ENCODE peak calls at places on chromosomes 4 and X, in seven cellular contexts. E, B, F, J, D, U and S are unnamed samples.

GRCh38 chrX:137600769-137601168 is 34.8 kb downstream of the ZIC3 start:
- DNase-seq in E (no peak), B (no peak), F (no peak), J (no peak), D (no peak), U (no peak), S (no peak)

GRCh38 chrX:18769364-18769763 is 61.9 kb downstream of the PPEF1 start:
- DNase-seq in E (no peak), B (no peak), F (no peak), J (no peak), D (no peak), U (no peak), S (no peak)

GRCh38 chr4:2260336-2261109 is 1.4 kb downstream of the MXD4 start:
- DNase-seq in E (no peak), B (no peak), F (peak), J (no peak), D (peak), U (no peak), S (no peak)

GRCh38 chr4:85701881-85702321 is 227.0 kb downstream of the ARHGAP24 start:
- DNase-seq in E (peak), B (no peak), F (no peak), J (no peak), D (no peak), U (no peak), S (no peak)

GRCh38 chrX:15405846-15406245 is 21.6 kb upstream of the VEGFD start:
- DNase-seq in E (peak), B (no peak), F (no peak), J (no peak), D (no peak), U (no peak), S (no peak)

GRCh38 chrX:69128573-69128972 is 36.7 kb downstream of the PJA1 start:
- DNase-seq in E (no peak), B (peak), F (peak), J (no peak), D (peak), U (no peak), S (no peak)

GRCh38 chrX:110167952-110168451 is 149.9 kb downstream of the AMMECR1 start:
- DNase-seq in E (no peak), B (peak), F (peak), J (no peak), D (peak), U (no peak), S (no peak)

GRCh38 chr4:53531695-53532224 is 59.5 kb downstream of the LNX1 start:
- DNase-seq in E (peak), B (no peak), F (no peak), J (no peak), D (no peak), U (no peak), S (no peak)

GRCh38 chr4:2072971-2073807 is 14.1 kb downstream of the NAT8L start:
- DNase-seq in E (no peak), B (no peak), F (peak), J (no peak), D (no peak), U (no peak), S (no peak)

GRCh38 chr4:21728231-21728758 is 220.3 kb downstream of the KCNIP4 start:
- DNase-seq in E (no peak), B (no peak), F (no peak), J (no peak), D (no peak), U (no peak), S (no peak)

GRCh38 chr4:89411539-89411938 is 103.9 kb upstream of the GPRIN3 start:
- DNase-seq in E (no peak), B (no peak), F (no peak), J (no peak), D (no peak), U (no peak), S (no peak)

GRCh38 chr4:184477201-184477999 is 3.0 kb upstream of the IRF2 start:
- DNase-seq in E (no peak), B (no peak), F (no peak), J (peak), D (peak), U (no peak), S (no peak)

GRCh38 chrX:13254076-13254785 is 65.6 kb downstream of the ATXN3L start:
- DNase-seq in E (peak), B (no peak), F (no peak), J (peak), D (peak), U (peak), S (no peak)

GRCh38 chrX:120308558-120308957 is 2.7 kb downstream of the TMEM255A start:
- DNase-seq in E (no peak), B (peak), F (peak), J (no peak), D (no peak), U (no peak), S (no peak)

GRCh38 chr4:159946983-159947645 is 844.2 kb downstream of the RAPGEF2 start:
- DNase-seq in E (peak), B (peak), F (no peak), J (peak), D (no peak), U (peak), S (peak)

GRCh38 chr4:8537041-8537461 is 43.1 kb upstream of the GPR78 start:
- DNase-seq in E (peak), B (no peak), F (no peak), J (peak), D (no peak), U (no peak), S (peak)

GRCh38 chr4:159169903-159170302 is 67.0 kb downstream of the RAPGEF2 start:
- DNase-seq in E (no peak), B (no peak), F (no peak), J (no peak), D (no peak), U (peak), S (no peak)

GRCh38 chr4:148923881-148924280 is 481.7 kb upstream of the NR3C2 start:
- DNase-seq in E (no peak), B (no peak), F (no peak), J (no peak), D (no peak), U (no peak), S (no peak)

GRCh38 chr4:106615961-106616360 is 247.4 kb upstream of the GIMD1 start:
- DNase-seq in E (no peak), B (no peak), F (no peak), J (no peak), D (no peak), U (no peak), S (no peak)

GRCh38 chrX:114097866-114098265 is 486.0 kb upstream of the HTR2C start:
- DNase-seq in E (no peak), B (no peak), F (no peak), J (no peak), D (no peak), U (no peak), S (no peak)

GRCh38 chr4:30801876-30802275 is 81.7 kb downstream of the PCDH7 start:
- DNase-seq in E (no peak), B (no peak), F (no peak), J (no peak), D (no peak), U (no peak), S (no peak)

GRCh38 chr4:30808266-30808665 is 88.1 kb downstream of the PCDH7 start:
- DNase-seq in E (peak), B (no peak), F (no peak), J (no peak), D (no peak), U (no peak), S (no peak)

DNA sequence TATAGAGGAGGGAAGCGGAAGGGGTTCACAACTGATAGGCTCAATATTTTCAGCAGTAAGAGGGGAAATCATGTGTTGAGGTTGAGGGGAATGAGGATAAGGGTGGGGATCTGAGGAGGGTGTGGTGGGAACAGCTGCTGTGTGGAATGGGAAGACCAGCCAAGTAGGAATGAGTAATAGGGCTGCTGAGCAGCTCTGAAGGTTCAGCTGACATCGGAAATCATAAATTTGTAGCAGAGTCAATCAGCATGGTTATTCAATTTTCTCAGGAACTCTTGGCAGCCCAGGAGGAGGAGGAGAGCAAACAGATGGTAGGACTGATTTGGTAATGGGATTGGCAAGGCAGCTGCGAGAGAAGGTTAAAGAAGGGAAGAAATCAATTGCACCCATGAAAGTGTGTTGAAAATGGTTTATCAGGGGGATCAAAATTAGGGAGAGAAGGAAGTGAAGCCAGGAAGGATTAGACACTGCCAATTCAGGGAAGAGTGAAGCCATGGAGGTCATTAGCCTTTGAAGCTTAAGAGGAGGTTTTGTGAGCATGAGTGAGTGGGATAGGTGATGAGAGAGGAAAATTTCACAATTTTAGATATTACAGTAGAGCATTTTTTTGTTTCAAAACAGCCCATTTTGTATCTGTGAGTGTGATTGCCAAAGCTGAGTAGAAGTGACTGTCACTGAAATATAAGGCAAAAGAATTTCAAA is 82.6 kb downstream of the PCDH7 start:
- DNase-seq in E (peak), B (no peak), F (no peak), J (no peak), D (no peak), U (no peak), S (no peak)
- H3K27ac ChIP-seq in E (no peak), B (no peak), F (no peak), J (no peak), D (no peak), U (no peak), S (no peak)

GRCh38 chrX:50471390-50471789 is 765 bp upstream of the DGKK start:
- DNase-seq in E (no peak), B (peak), F (peak), J (no peak), D (peak), U (no peak), S (no peak)

GRCh38 chrX:50475208-50475607 is 4.6 kb upstream of the DGKK start:
- DNase-seq in E (no peak), B (no peak), F (no peak), J (no peak), D (no peak), U (no peak), S (no peak)

GRCh38 chrX:50469206-50469605 is 1.4 kb downstream of the DGKK start:
- DNase-seq in E (no peak), B (peak), F (peak), J (no peak), D (peak), U (no peak), S (no peak)

DNA sequence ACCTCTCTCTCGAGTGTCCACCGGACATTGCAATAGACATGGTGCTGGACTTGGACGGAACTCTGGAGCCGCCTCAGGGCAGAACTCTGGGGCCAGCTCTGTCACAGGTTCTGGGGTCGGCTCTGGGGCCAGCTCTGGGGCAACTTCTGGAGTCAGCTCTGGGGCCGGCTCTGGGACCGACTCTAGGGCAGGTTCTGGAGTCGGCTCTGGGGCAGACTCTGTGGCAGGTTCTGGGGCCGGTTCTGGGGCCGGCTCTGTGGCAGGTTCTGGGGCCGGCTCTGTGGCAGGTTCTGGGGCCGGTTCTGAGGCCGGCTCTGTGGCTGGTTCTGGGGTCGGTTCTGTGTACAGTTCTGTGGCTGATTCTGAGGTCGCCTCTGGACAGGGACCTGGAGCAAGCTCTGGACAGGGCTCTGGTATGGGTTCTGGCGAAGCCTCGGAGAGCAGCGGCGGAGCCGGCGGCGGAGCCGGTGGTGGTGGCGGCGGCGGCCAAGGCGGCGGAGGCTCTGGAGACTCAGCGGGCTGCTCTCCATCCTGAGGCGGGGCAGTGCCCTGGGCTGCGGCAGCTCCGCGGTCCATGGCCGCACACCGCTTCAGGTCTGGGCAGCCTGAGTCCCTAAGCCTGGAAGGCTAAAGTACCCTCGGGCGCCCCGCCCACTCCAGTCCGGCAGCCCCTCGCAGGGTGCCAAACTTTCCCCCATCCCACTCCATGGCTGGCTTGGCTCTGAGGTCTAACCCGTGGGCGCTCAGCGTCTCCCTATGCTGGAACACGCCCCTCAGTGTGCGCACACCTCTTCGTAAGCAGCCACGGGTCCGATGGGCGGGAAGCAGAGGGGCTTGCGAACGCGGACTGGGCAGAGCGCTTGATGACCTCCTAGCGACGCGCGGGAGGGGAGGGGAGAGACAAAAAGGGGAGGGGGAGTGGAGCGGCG is at the start of gene DGKK:
- DNase-seq in E (no peak), B (peak), F (peak), J (peak), D (peak), U (no peak), S (no peak)
- H3K4me3 ChIP-seq in E (no peak), B (peak), F (no peak), J (peak), D (peak), U (no peak), S (no peak)

DNA sequence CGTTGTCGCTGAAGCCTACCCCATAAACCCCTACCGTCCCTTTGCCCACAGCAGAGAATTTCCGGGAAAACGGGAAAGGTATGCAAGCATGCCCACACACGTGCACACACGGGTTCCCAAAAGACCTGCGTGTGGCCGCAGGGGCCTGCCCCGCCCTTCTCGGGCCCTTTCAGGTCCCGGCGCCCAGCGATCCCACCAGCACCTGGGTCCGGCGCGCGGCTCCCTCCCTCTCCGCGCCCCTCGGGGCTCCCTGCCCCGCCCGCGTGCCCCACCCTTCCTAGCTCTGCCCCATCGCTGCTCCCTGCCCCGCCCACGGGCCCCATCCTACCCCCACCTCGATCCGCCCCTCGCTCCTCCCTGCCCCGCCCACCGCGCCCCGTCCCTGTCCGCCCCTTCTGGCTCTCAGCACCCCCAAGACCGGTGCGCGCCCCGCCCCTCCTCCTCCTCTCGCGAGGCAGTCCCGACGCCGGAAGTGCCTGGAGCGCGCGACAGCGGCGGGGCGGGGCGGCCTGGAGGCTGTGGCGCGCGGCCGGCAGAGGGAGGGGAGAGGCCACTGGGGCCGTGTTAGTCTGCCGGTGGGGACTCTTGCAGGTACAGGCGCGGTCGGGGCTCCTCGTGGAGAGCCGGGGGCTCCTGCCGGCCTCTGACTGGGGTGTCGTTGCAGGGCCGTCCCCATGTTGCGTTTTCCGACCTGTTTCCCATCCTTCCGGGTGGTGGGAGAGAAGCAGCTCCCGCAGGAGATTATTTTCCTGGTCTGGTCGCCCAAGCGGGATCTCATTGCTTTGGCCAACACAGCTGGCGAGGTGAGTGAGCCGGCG is at the start of gene ANAPC4:
- DNase-seq in E (peak), B (peak), F (peak), J (peak), D (peak), U (peak), S (peak)
- H3K27ac ChIP-seq in E (peak), B (peak), F (no peak), J (peak), D (peak), U (peak), S (peak)

GRCh38 chr4:65670331-65671031 is at the start of gene EPHA5:
- DNase-seq in E (peak), B (peak), F (peak), J (peak), D (peak), U (peak), S (peak)
- H3K4me3 ChIP-seq in E (peak), B (peak), F (peak), J (peak), D (peak), U (no peak), S (peak)

GRCh38 chr4:17494258-17494657 is 17.6 kb downstream of the QDPR start:
- DNase-seq in E (peak), B (no peak), F (no peak), J (no peak), D (no peak), U (no peak), S (no peak)

GRCh38 chr4:17492876-17493275 is 19.0 kb downstream of the QDPR start:
- DNase-seq in E (no peak), B (no peak), F (no peak), J (no peak), D (no peak), U (no peak), S (no peak)

GRCh38 chr4:17494833-17495232 is 17.1 kb downstream of the QDPR start:
- DNase-seq in E (no peak), B (no peak), F (no peak), J (no peak), D (no peak), U (no peak), S (no peak)

GRCh38 chr4:17492058-17492741 is 19.7 kb downstream of the QDPR start:
- DNase-seq in E (no peak), B (no peak), F (no peak), J (no peak), D (no peak), U (no peak), S (no peak)

GRCh38 chr4:17493629-17494028 is 18.3 kb downstream of the QDPR start:
- DNase-seq in E (no peak), B (no peak), F (no peak), J (no peak), D (no peak), U (no peak), S (no peak)
- H3K27ac ChIP-seq in E (peak), B (no peak), F (no peak), J (no peak), D (no peak), U (no peak), S (no peak)

GRCh38 chr4:99927566-99927965 is 18.9 kb downstream of the DNAJB14 start:
- DNase-seq in E (peak), B (no peak), F (no peak), J (no peak), D (no peak), U (no peak), S (no peak)
- H3K4me3 ChIP-seq in E (no peak), B (no peak), F (no peak), J (no peak), D (no peak), U (no peak), S (no peak)

GRCh38 chr4:30002345-30002744 is 717.8 kb upstream of the PCDH7 start:
- DNase-seq in E (no peak), B (no peak), F (no peak), J (no peak), D (no peak), U (no peak), S (no peak)

GRCh38 chr4:30005995-30006394 is 714.2 kb upstream of the PCDH7 start:
- DNase-seq in E (no peak), B (no peak), F (no peak), J (no peak), D (no peak), U (peak), S (no peak)

DNA sequence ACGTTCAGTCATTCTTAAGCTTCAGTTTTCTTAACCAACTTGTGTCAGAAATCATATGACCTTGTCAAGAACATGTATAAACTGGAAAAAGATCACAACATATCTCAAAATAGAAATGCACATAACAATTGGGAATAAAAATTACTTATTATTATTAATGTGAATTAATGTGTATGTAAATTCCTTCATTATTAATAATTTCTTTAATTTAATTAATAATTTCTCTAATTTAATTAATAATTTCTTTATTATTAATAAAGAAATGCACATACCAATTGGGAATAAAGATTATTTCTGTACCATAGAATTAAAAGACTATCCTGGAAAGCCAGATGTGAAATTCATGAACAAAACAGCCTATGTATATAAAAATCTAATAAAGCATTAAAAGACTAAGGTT is 718.5 kb upstream of the PCDH7 start:
- DNase-seq in E (no peak), B (no peak), F (no peak), J (no peak), D (no peak), U (no peak), S (no peak)
- H3K27ac ChIP-seq in E (no peak), B (no peak), F (no peak), J (no peak), D (no peak), U (no peak), S (no peak)

DNA sequence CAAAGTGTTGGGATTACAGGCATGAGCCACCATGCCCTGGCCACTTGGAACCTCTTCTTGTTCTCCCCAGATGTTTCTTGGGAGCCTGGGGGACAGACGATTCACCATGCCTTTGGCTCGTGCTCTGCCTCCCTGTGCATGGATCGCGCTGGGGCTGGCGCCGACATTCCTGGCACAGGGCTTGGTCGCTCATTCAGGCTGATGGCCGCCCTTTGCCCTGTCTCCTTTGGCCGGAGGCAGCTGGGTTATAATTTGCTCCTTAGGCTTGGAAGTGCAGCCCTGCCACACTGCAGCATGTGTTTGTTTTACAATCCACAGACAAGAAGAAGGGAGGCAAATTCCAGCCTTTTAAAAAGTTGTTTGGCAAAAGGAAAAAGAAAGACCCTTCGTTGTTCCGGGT is 115.3 kb downstream of the AASDH start:
- DNase-seq in E (no peak), B (no peak), F (no peak), J (no peak), D (no peak), U (no peak), S (no peak)
- H3K4me3 ChIP-seq in E (no peak), B (no peak), F (no peak), J (no peak), D (no peak), U (no peak), S (no peak)